ENCODE peak calls at places on chromosomes 11 and 22, in four cellular contexts. O, X, Z and N are unnamed samples.

GRCh38 chr22:46036558-46037408 is 59.8 kb upstream of the WNT7B start:
- DNase-seq in O (peak), X (peak), Z (peak), N (peak)

GRCh38 chr22:25853078-25853477 is 111.1 kb downstream of the MYO18B start:
- DNase-seq in O (no peak), X (no peak), Z (no peak), N (no peak)

GRCh38 chr11:2123628-2123960 is 15.6 kb downstream of the IGF2 start:
- DNase-seq in O (no peak), X (no peak), Z (no peak), N (no peak)

GRCh38 chr11:119907122-119907933 is 178.3 kb upstream of the NECTIN1 start:
- DNase-seq in O (no peak), X (no peak), Z (no peak), N (no peak)

GRCh38 chr11:103650330-103650729 is 386.1 kb upstream of the DDI1 start:
- DNase-seq in O (no peak), X (no peak), Z (no peak), N (no peak)

GRCh38 chr22:46587492-46588278 is 32.5 kb upstream of the GRAMD4 start:
- DNase-seq in O (no peak), X (peak), Z (no peak), N (peak)

GRCh38 chr22:35634981-35635540 is 13.2 kb upstream of the APOL6 start:
- DNase-seq in O (no peak), X (no peak), Z (peak), N (no peak)

GRCh38 chr11:124277809-124278208 is 21.6 kb downstream of the OR8G5 start:
- DNase-seq in O (no peak), X (no peak), Z (no peak), N (no peak)

GRCh38 chr11:8086571-8086970 is 5.6 kb downstream of the TUB start:
- DNase-seq in O (no peak), X (no peak), Z (no peak), N (no peak)

GRCh38 chr11:33135216-33135615 is 26.1 kb downstream of the CSTF3 start:
- DNase-seq in O (no peak), X (no peak), Z (peak), N (no peak)

GRCh38 chr11:36509265-36509664 is 807 bp downstream of the TRAF6 start:
- DNase-seq in O (peak), X (peak), Z (peak), N (peak)

GRCh38 chr11:34512810-34513673 is 552 bp downstream of the ELF5 start:
- DNase-seq in O (peak), X (peak), Z (peak), N (peak)

GRCh38 chr11:8090756-8091155 is 9.7 kb downstream of the TUB start:
- DNase-seq in O (peak), X (peak), Z (peak), N (peak)

GRCh38 chr11:22666700-22667439 is 459 bp downstream of the GAS2 start:
- DNase-seq in O (peak), X (no peak), Z (peak), N (no peak)

GRCh38 chr11:127627629-127628462 is 627.3 kb upstream of the KIRREL3 start:
- DNase-seq in O (no peak), X (no peak), Z (no peak), N (no peak)

GRCh38 chr11:12677131-12677530 is 2.9 kb downstream of the TEAD1 start:
- DNase-seq in O (no peak), X (peak), Z (peak), N (peak)

GRCh38 chr11:65627202-65627601 is 10.7 kb upstream of the SIPA1 start:
- DNase-seq in O (no peak), X (no peak), Z (no peak), N (no peak)

GRCh38 chr22:38327396-38327795 is 10.2 kb upstream of the CSNK1E start:
- DNase-seq in O (no peak), X (no peak), Z (no peak), N (no peak)